ENCODE peak calls at places on chromosomes 3 and 15, in nine cellular contexts. One of them, this sample, is unnamed.

GRCh38 chr3:113575191-113575590 is 42.8 kb downstream of the SIDT1 start:
- DNase-seq in mammary epithelial cell: no peak
- DNase-seq in fibroblast of lung: no peak
- DNase-seq in IMR-90: no peak
- DNase-seq in neural progenitor cell: peak
- DNase-seq in neuronal stem cell: peak
- DNase-seq in HCT116: no peak
- DNase-seq in PC-3: peak
- DNase-seq in mesenchymal stem cell: no peak
- DNase-seq in this sample: no peak

GRCh38 chr3:58357402-58357801 is 24.7 kb downstream of the PXK start:
- DNase-seq in mammary epithelial cell: no peak
- DNase-seq in fibroblast of lung: no peak
- DNase-seq in IMR-90: peak
- DNase-seq in neural progenitor cell: no peak
- DNase-seq in neuronal stem cell: no peak
- DNase-seq in HCT116: no peak
- DNase-seq in PC-3: no peak
- DNase-seq in mesenchymal stem cell: peak
- DNase-seq in this sample: no peak

GRCh38 chr3:189508784-189509489 is 122.3 kb upstream of the TP63 start:
- DNase-seq in mammary epithelial cell: peak
- DNase-seq in fibroblast of lung: no peak
- DNase-seq in IMR-90: no peak
- DNase-seq in neural progenitor cell: no peak
- DNase-seq in neuronal stem cell: no peak
- DNase-seq in HCT116: no peak
- DNase-seq in PC-3: no peak
- DNase-seq in mesenchymal stem cell: peak
- DNase-seq in this sample: no peak

GRCh38 chr3:30324587-30324986 is 281.8 kb upstream of the TGFBR2 start:
- DNase-seq in mammary epithelial cell: peak
- DNase-seq in fibroblast of lung: no peak
- DNase-seq in IMR-90: no peak
- DNase-seq in neural progenitor cell: no peak
- DNase-seq in neuronal stem cell: no peak
- DNase-seq in HCT116: no peak
- DNase-seq in PC-3: peak
- DNase-seq in mesenchymal stem cell: peak
- DNase-seq in this sample: no peak

GRCh38 chr3:10927551-10927950 is 65.0 kb upstream of the SLC6A1 start:
- DNase-seq in mammary epithelial cell: peak
- DNase-seq in fibroblast of lung: no peak
- DNase-seq in IMR-90: no peak
- DNase-seq in neural progenitor cell: no peak
- DNase-seq in neuronal stem cell: no peak
- DNase-seq in HCT116: no peak
- DNase-seq in PC-3: peak
- DNase-seq in mesenchymal stem cell: no peak
- DNase-seq in this sample: no peak

GRCh38 chr3:111989061-111989678 is 9.6 kb upstream of the TAGLN3 start:
- DNase-seq in mammary epithelial cell: peak
- DNase-seq in fibroblast of lung: peak
- DNase-seq in IMR-90: peak
- DNase-seq in neural progenitor cell: peak
- DNase-seq in neuronal stem cell: no peak
- DNase-seq in HCT116: peak
- DNase-seq in PC-3: peak
- DNase-seq in mesenchymal stem cell: peak
- DNase-seq in this sample: no peak

GRCh38 chr3:50587806-50588758 is 18.8 kb downstream of the HEMK1 start:
- DNase-seq in mammary epithelial cell: no peak
- DNase-seq in fibroblast of lung: no peak
- DNase-seq in IMR-90: no peak
- DNase-seq in neural progenitor cell: no peak
- DNase-seq in neuronal stem cell: no peak
- DNase-seq in HCT116: no peak
- DNase-seq in PC-3: no peak
- DNase-seq in mesenchymal stem cell: no peak
- DNase-seq in this sample: peak

GRCh38 chr3:134134698-134135415 is 105.1 kb upstream of the SLCO2A1 start:
- DNase-seq in mammary epithelial cell: no peak
- DNase-seq in fibroblast of lung: no peak
- DNase-seq in IMR-90: no peak
- DNase-seq in neural progenitor cell: no peak
- DNase-seq in neuronal stem cell: no peak
- DNase-seq in HCT116: no peak
- DNase-seq in PC-3: no peak
- DNase-seq in mesenchymal stem cell: no peak
- DNase-seq in this sample: no peak

GRCh38 chr3:181487236-181487978 is 224.3 kb upstream of the SOX2 start:
- DNase-seq in mammary epithelial cell: no peak
- DNase-seq in fibroblast of lung: no peak
- DNase-seq in IMR-90: no peak
- DNase-seq in neural progenitor cell: no peak
- DNase-seq in neuronal stem cell: no peak
- DNase-seq in HCT116: no peak
- DNase-seq in PC-3: no peak
- DNase-seq in mesenchymal stem cell: no peak
- DNase-seq in this sample: no peak

GRCh38 chr3:119098620-119099222 is 47.2 kb upstream of the TEX55 start:
- DNase-seq in mammary epithelial cell: peak
- DNase-seq in fibroblast of lung: peak
- DNase-seq in IMR-90: peak
- DNase-seq in neural progenitor cell: peak
- DNase-seq in neuronal stem cell: peak
- DNase-seq in HCT116: peak
- DNase-seq in PC-3: peak
- DNase-seq in mesenchymal stem cell: peak
- DNase-seq in this sample: no peak

GRCh38 chr3:81723732-81724313 is 37.6 kb downstream of the GBE1 start:
- DNase-seq in mammary epithelial cell: no peak
- DNase-seq in fibroblast of lung: peak
- DNase-seq in IMR-90: peak
- DNase-seq in neural progenitor cell: no peak
- DNase-seq in neuronal stem cell: no peak
- DNase-seq in HCT116: no peak
- DNase-seq in PC-3: peak
- DNase-seq in mesenchymal stem cell: peak
- DNase-seq in this sample: no peak

DNA sequence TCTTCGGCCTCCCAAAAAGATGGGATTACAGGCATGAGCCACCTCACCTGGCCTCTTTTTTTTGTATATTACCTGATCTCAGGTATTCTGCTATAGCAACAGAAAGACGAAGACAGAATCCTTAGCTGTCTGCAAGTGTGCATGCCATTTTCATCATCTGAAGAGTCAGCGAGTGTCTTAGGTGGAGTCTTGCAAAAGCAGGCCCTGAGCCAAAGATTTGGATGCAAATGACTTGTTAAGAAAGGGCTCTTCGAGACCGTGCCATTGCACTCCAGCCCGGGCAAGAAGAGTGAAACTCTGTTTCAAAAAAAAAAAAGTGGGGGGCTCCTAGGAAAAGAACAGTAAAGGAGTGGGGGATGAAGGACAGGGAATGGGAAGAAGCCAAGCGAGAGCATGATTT is 10.2 kb upstream of the TRIM69 start:
- DNase-seq in mammary epithelial cell: no peak
- DNase-seq in fibroblast of lung: no peak
- DNase-seq in IMR-90: no peak
- DNase-seq in neural progenitor cell: no peak
- DNase-seq in neuronal stem cell: no peak
- DNase-seq in HCT116: no peak
- DNase-seq in PC-3: no peak
- DNase-seq in mesenchymal stem cell: no peak
- DNase-seq in this sample: no peak
- H3K9ac ChIP-seq in mammary epithelial cell: no peak
- H3K9ac ChIP-seq in fibroblast of lung: peak
- H3K9ac ChIP-seq in IMR-90: peak
- H3K9ac ChIP-seq in neural progenitor cell: no peak
- H3K9ac ChIP-seq in neuronal stem cell: no peak
- H3K9ac ChIP-seq in HCT116: peak
- H3K9ac ChIP-seq in PC-3: peak
- H3K9ac ChIP-seq in mesenchymal stem cell: peak
- H3K9ac ChIP-seq in this sample: peak

DNA sequence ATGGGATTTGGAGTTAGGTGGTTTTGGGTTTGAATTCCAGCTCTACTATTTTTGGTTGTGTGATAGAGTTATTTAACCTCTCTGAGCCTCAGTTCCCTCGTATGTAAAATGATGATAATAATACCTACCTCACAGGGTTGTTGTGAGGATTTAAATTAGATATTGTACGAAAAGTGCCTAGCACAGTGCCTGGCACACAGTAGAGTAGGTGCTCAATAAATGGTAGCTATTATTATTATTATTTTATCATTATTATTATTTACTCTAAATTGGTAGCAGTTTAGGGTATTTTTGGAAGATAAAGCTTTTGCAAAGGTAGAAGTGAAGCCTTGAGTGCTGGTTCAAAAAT is 1.3 kb upstream of the AP2M1 start:
- DNase-seq in mammary epithelial cell: no peak
- DNase-seq in fibroblast of lung: no peak
- DNase-seq in IMR-90: no peak
- DNase-seq in neural progenitor cell: no peak
- DNase-seq in neuronal stem cell: no peak
- DNase-seq in HCT116: no peak
- DNase-seq in PC-3: no peak
- DNase-seq in mesenchymal stem cell: no peak
- DNase-seq in this sample: no peak
- H3K4me2 ChIP-seq in mammary epithelial cell: no peak
- H3K4me2 ChIP-seq in fibroblast of lung: no peak
- H3K4me2 ChIP-seq in IMR-90: no peak
- H3K4me2 ChIP-seq in neural progenitor cell: no peak
- H3K4me2 ChIP-seq in neuronal stem cell: no peak
- H3K4me2 ChIP-seq in HCT116: no peak
- H3K4me2 ChIP-seq in PC-3: no peak
- H3K4me2 ChIP-seq in mesenchymal stem cell: no peak
- H3K4me2 ChIP-seq in this sample: no peak

DNA sequence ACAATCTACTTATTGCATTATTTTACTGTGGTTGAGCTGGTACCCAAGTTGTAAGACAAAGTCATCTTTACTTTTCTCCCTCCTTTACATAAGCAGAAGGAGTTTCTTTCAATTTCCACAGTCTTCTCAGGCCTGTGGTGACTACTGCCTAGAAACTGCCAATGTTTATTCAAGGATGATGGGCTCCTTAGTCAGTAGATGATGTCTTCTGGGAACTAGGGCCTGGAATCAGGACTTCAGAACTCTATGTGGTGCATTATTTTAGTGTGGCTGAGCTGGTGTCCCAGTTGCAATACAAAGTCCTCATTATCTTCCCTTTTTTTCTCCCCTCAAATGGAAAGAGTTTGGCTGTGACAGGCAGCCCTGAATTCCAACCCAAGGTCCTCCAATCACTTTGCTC is 1762.5 kb downstream of the SI start:
- DNase-seq in mammary epithelial cell: no peak
- DNase-seq in fibroblast of lung: no peak
- DNase-seq in IMR-90: no peak
- DNase-seq in neural progenitor cell: no peak
- DNase-seq in neuronal stem cell: no peak
- DNase-seq in HCT116: no peak
- DNase-seq in PC-3: peak
- DNase-seq in mesenchymal stem cell: peak
- DNase-seq in this sample: no peak
- H3K9ac ChIP-seq in mammary epithelial cell: no peak
- H3K9ac ChIP-seq in fibroblast of lung: no peak
- H3K9ac ChIP-seq in IMR-90: no peak
- H3K9ac ChIP-seq in neural progenitor cell: no peak
- H3K9ac ChIP-seq in neuronal stem cell: no peak
- H3K9ac ChIP-seq in HCT116: no peak
- H3K9ac ChIP-seq in PC-3: peak
- H3K9ac ChIP-seq in mesenchymal stem cell: no peak
- H3K9ac ChIP-seq in this sample: no peak

GRCh38 chr15:77984446-77984861 is 93.1 kb downstream of the TBC1D2B start:
- DNase-seq in mammary epithelial cell: no peak
- DNase-seq in fibroblast of lung: no peak
- DNase-seq in IMR-90: no peak
- DNase-seq in neural progenitor cell: no peak
- DNase-seq in neuronal stem cell: no peak
- DNase-seq in HCT116: no peak
- DNase-seq in PC-3: no peak
- DNase-seq in mesenchymal stem cell: no peak
- DNase-seq in this sample: no peak
- H3K4me2 ChIP-seq in mammary epithelial cell: no peak
- H3K4me2 ChIP-seq in fibroblast of lung: no peak
- H3K4me2 ChIP-seq in IMR-90: no peak
- H3K4me2 ChIP-seq in neural progenitor cell: no peak
- H3K4me2 ChIP-seq in neuronal stem cell: no peak
- H3K4me2 ChIP-seq in HCT116: no peak
- H3K4me2 ChIP-seq in PC-3: no peak
- H3K4me2 ChIP-seq in mesenchymal stem cell: no peak
- H3K4me2 ChIP-seq in this sample: no peak

GRCh38 chr3:36709281-36709680 is 55.1 kb downstream of the DCLK3 start:
- DNase-seq in mammary epithelial cell: no peak
- DNase-seq in fibroblast of lung: no peak
- DNase-seq in IMR-90: no peak
- DNase-seq in neural progenitor cell: no peak
- DNase-seq in neuronal stem cell: no peak
- DNase-seq in HCT116: no peak
- DNase-seq in PC-3: no peak
- DNase-seq in mesenchymal stem cell: no peak
- DNase-seq in this sample: no peak
- H3K9ac ChIP-seq in mammary epithelial cell: no peak
- H3K9ac ChIP-seq in fibroblast of lung: no peak
- H3K9ac ChIP-seq in IMR-90: no peak
- H3K9ac ChIP-seq in neural progenitor cell: no peak
- H3K9ac ChIP-seq in neuronal stem cell: no peak
- H3K9ac ChIP-seq in HCT116: no peak
- H3K9ac ChIP-seq in PC-3: no peak
- H3K9ac ChIP-seq in mesenchymal stem cell: no peak
- H3K9ac ChIP-seq in this sample: no peak

DNA sequence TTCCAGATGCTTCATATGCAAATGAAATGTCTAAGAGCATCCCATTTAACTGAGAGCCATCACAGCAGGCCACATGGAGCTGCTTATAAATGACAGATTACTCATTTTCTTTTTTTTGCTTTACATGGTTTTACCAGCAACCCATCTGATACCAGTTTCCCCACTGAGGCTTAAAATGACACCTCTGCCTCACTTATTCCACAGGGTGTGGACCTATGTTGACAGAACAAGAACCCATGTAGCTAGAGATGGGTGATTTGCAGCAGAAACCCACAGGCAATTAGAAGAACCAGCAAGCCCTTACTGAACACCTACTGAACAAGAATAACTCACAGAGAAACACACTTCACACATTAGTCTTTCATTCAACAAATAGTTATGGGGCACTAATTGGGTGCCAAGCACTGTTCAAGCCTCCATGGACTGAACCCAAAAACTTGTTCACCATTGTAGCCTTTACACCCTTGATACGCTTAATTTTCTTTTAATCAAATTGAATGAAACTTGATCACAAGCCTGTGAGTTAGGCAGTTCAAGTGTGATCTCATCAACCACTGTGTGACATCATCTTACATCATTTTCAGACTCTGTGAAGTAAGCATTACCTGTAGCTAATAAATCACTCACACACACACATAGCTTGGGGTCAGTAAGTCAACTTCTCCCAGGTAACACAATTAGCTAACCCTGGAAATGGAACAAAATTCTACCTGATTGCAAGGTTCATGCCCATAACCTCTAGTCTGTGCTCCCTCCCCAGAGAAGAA is 45.4 kb downstream of the MAGI1 start:
- DNase-seq in mammary epithelial cell: no peak
- DNase-seq in fibroblast of lung: no peak
- DNase-seq in IMR-90: no peak
- DNase-seq in neural progenitor cell: no peak
- DNase-seq in neuronal stem cell: no peak
- DNase-seq in HCT116: no peak
- DNase-seq in PC-3: no peak
- DNase-seq in mesenchymal stem cell: no peak
- DNase-seq in this sample: no peak
- H3K4me2 ChIP-seq in mammary epithelial cell: no peak
- H3K4me2 ChIP-seq in fibroblast of lung: no peak
- H3K4me2 ChIP-seq in IMR-90: no peak
- H3K4me2 ChIP-seq in neural progenitor cell: no peak
- H3K4me2 ChIP-seq in neuronal stem cell: no peak
- H3K4me2 ChIP-seq in HCT116: no peak
- H3K4me2 ChIP-seq in PC-3: no peak
- H3K4me2 ChIP-seq in mesenchymal stem cell: no peak
- H3K4me2 ChIP-seq in this sample: no peak

This sample was measured in DND-41.